ENCODE peak calls at places on chromosomes 5 and 9, in eight cellular contexts. A is left colon, F is pancreas, O is GM03348, K is neural crest cell, S is NCI-H748 treated with DMSO at 0.1 percent for 48 hours, T is smooth muscle cell of the brain vasculature, G is SK-N-SH. U is an unnamed sample.

GRCh38 chr5:71645030-71645429 is 57.9 kb downstream of the MCCC2 start:
- DNase-seq in T (no peak), K (no peak), G (no peak), O (no peak), F (no peak), S (no peak), A (no peak), U (no peak)

GRCh38 chr5:96781031-96781733 is 26.6 kb downstream of the ERAP1 start:
- DNase-seq in G (no peak), S (no peak), F (no peak), O (peak), K (no peak), T (no peak), A (no peak), U (no peak)

GRCh38 chr5:109180668-109181067 is 229.1 kb downstream of the PJA2 start:
- DNase-seq in S (no peak), A (no peak), K (no peak), F (no peak), T (no peak), O (no peak), G (no peak), U (no peak)

GRCh38 chr9:81550207-81550583 is 139.2 kb downstream of the TLE1 start:
- DNase-seq in T (no peak), F (no peak), A (no peak), S (no peak), O (no peak), K (no peak), G (no peak), U (no peak)

GRCh38 chr9:2599896-2600295 is 21.7 kb upstream of the VLDLR start:
- DNase-seq in S (no peak), O (no peak), T (no peak), A (no peak), K (no peak), G (no peak), F (no peak), U (no peak)

GRCh38 chr5:8517461-8517860 is 648.5 kb downstream of the MTRR start:
- DNase-seq in K (no peak), A (no peak), S (no peak), G (no peak), T (no peak), O (no peak), F (no peak), U (no peak)

GRCh38 chr5:168486136-168486879 is at the start of gene RARS1:
- DNase-seq in F (peak), A (peak), K (peak), T (peak), G (peak), O (peak), S (peak), U (peak)

GRCh38 chr5:153749941-153750340 is 259.5 kb downstream of the GRIA1 start:
- DNase-seq in T (no peak), S (no peak), G (no peak), K (no peak), F (no peak), O (peak), A (no peak), U (no peak)

GRCh38 chr9:19229725-19230355 is 653 bp upstream of the DENND4C start:
- DNase-seq in A (peak), O (no peak), G (peak), K (peak), T (no peak), S (peak), F (no peak), U (peak)

GRCh38 chr5:177593511-177593910 is 1.5 kb downstream of the TMED9 start:
- DNase-seq in S (no peak), F (no peak), T (no peak), O (no peak), G (no peak), A (no peak), K (no peak), U (no peak)

GRCh38 chr5:179304466-179304865 is 40.8 kb downstream of the ADAMTS2 start:
- DNase-seq in S (no peak), F (no peak), T (peak), O (peak), A (no peak), K (no peak), G (no peak), U (no peak)

GRCh38 chr5:111694183-111694582 is 62.8 kb downstream of the NREP start:
- DNase-seq in S (no peak), G (no peak), K (no peak), O (peak), F (no peak), T (no peak), A (no peak), U (no peak)

GRCh38 chr5:32916648-32917047 is 205.5 kb downstream of the NPR3 start:
- DNase-seq in K (no peak), F (no peak), T (peak), A (no peak), O (peak), G (no peak), S (no peak), U (peak)

GRCh38 chr9:77883846-77884771 is 147.5 kb downstream of the GNAQ start:
- DNase-seq in O (peak), G (no peak), K (no peak), T (no peak), S (no peak), F (no peak), A (no peak), U (no peak)

GRCh38 chr9:4080889-4081548 is 218.8 kb downstream of the GLIS3 start:
- DNase-seq in O (no peak), G (peak), K (no peak), A (no peak), T (no peak), S (no peak), F (no peak), U (no peak)

GRCh38 chr5:89582768-89583339 is 699.9 kb upstream of the MEF2C start:
- DNase-seq in F (no peak), A (no peak), K (no peak), O (no peak), G (no peak), S (no peak), T (no peak), U (no peak)

GRCh38 chr5:172707285-172708182 is 63.5 kb downstream of the DUSP1 start:
- DNase-seq in G (peak), T (no peak), F (no peak), S (peak), A (no peak), O (peak), K (peak), U (no peak)

GRCh38 chr5:116953251-116953934 is 378.8 kb upstream of the SEMA6A start:
- DNase-seq in K (peak), A (no peak), O (no peak), T (no peak), F (no peak), G (peak), S (peak), U (no peak)

GRCh38 chr9:126616521-126616976 is 2.8 kb downstream of the LMX1B start:
- DNase-seq in S (no peak), F (no peak), A (peak), K (no peak), T (no peak), G (peak), O (no peak), U (no peak)

GRCh38 chr5:37575541-37576489 is 196.7 kb downstream of the WDR70 start:
- DNase-seq in O (no peak), A (no peak), G (no peak), K (no peak), T (no peak), F (no peak), S (no peak), U (no peak)